ENCODE peak calls at places on chromosomes 12 and 14, in four cellular contexts. A is pons, U is heart left ventricle, K is A549. Q is an unnamed sample.

GRCh38 chr12:2439332-2440100 is 355.3 kb upstream of the FKBP4 start:
- DNase-seq in A (no peak), U (peak), K (no peak), Q (no peak)

GRCh38 chr12:123092866-123093265 is 58.0 kb downstream of the PITPNM2 start:
- DNase-seq in A (no peak), U (no peak), K (no peak), Q (no peak)

GRCh38 chr12:108821407-108822397 is 35.7 kb downstream of the SSH1 start:
- DNase-seq in A (no peak), K (no peak), U (no peak), Q (no peak)

GRCh38 chr12:104423273-104423672 is 33.5 kb upstream of the CHST11 start:
- DNase-seq in K (no peak), A (no peak), U (no peak), Q (no peak)

GRCh38 chr14:103334644-103335603 is 887 bp downstream of the EIF5 start:
- DNase-seq in K (no peak), U (peak), A (peak), Q (peak)

GRCh38 chr14:63717704-63718103 is 10.2 kb downstream of the SGPP1 start:
- DNase-seq in U (no peak), A (no peak), K (no peak), Q (no peak)

GRCh38 chr14:43540948-43541347 is 966.1 kb downstream of the FSCB start:
- DNase-seq in U (no peak), A (no peak), K (peak), Q (no peak)

GRCh38 chr14:71333705-71334104 is 426.4 kb downstream of the PCNX1 start:
- DNase-seq in A (no peak), K (no peak), U (no peak), Q (no peak)

GRCh38 chr12:10720974-10721565 is 2.1 kb downstream of the YBX3 start:
- DNase-seq in U (no peak), A (no peak), K (no peak), Q (no peak)

GRCh38 chr14:64095620-64096019 is 198.6 kb downstream of the ESR2 start:
- DNase-seq in A (no peak), K (no peak), U (no peak), Q (no peak)

GRCh38 chr14:61625171-61625570 is 70.1 kb upstream of the HIF1A start:
- DNase-seq in K (peak), U (no peak), A (no peak), Q (no peak)

GRCh38 chr14:74018029-74018703 is 922 bp downstream of the ENTPD5 start:
- DNase-seq in U (no peak), A (peak), K (peak), Q (peak)

GRCh38 chr14:63726499-63726898 is 1.4 kb downstream of the SGPP1 start:
- DNase-seq in A (peak), U (no peak), K (no peak), Q (no peak)